ENCODE peak calls at places on chromosome 14, in five cellular contexts. B is kidney epithelial cell, N is right cardiac atrium, C is lung, V is GM12865. U is an unnamed sample.

GRCh38 chr14:72479471-72479931 is 414.4 kb downstream of the DPF3 start:
- DNase-seq in B (no peak), C (no peak), N (no peak), V (peak; percentile 83), U (no peak)

GRCh38 chr14:48584031-48584430 is 908.6 kb upstream of the MDGA2 start:
- DNase-seq in C (no peak), N (no peak), V (peak; percentile 1), B (peak; percentile 32), U (peak; percentile 5)

GRCh38 chr14:72024043-72024407 is 91.8 kb downstream of the RGS6 start:
- DNase-seq in B (peak; percentile 16), V (peak; percentile 81), N (no peak), C (no peak), U (peak; percentile 35)

GRCh38 chr14:34111505-34111904 is 160.6 kb upstream of the EGLN3 start:
- DNase-seq in C (no peak), B (no peak), N (no peak), V (no peak), U (no peak)

GRCh38 chr14:58978336-58978735 is 210.1 kb upstream of the DAAM1 start:
- DNase-seq in C (no peak), V (no peak), N (peak; percentile 68), B (no peak), U (no peak)

GRCh38 chr14:71532790-71533189 is 399.4 kb upstream of the RGS6 start:
- DNase-seq in B (no peak), C (no peak), N (no peak), V (peak; percentile 33), U (no peak)

GRCh38 chr14:91377700-91378652 is 39.6 kb downstream of the CCDC88C start:
- DNase-seq in B (no peak), C (no peak), N (no peak), V (peak; percentile 54), U (no peak)

GRCh38 chr14:67940476-67940875 is 120.9 kb downstream of the RAD51B start:
- DNase-seq in C (no peak), B (no peak), N (no peak), V (no peak), U (peak; percentile 90)

GRCh38 chr14:55780156-55780946 is 200.3 kb downstream of the KTN1 start:
- DNase-seq in N (peak; percentile 72), C (peak; percentile 63), V (peak; percentile 5), B (peak; percentile 70), U (peak; percentile 39)

GRCh38 chr14:21084988-21085853 is 13.2 kb downstream of the ZNF219 start:
- DNase-seq in N (no peak), C (peak; percentile 59), V (no peak), B (no peak), U (peak; percentile 53)

GRCh38 chr14:88834883-88835431 is 10.5 kb downstream of the TTC8 start:
- DNase-seq in B (no peak), C (no peak), V (no peak), N (no peak), U (peak; percentile 74)

GRCh38 chr14:42930058-42930457 is 1323.4 kb downstream of the LRFN5 start:
- DNase-seq in N (no peak), B (no peak), V (no peak), C (no peak), U (peak; percentile 4)

GRCh38 chr14:22002860-22003284 is 329.3 kb upstream of the OR4E1 start:
- DNase-seq in V (peak; percentile 13), B (no peak), N (no peak), C (no peak), U (no peak)

GRCh38 chr14:48970995-48971394 is 615.2 kb downstream of the RPS29 start:
- DNase-seq in C (no peak), B (no peak), N (no peak), V (no peak), U (no peak)

GRCh38 chr14:54440037-54440436 is 1.1 kb downstream of the CNIH1 start:
- DNase-seq in V (no peak), B (no peak), N (no peak), C (no peak), U (peak; percentile 44)

GRCh38 chr14:93107383-93107782 is 8.3 kb downstream of the ITPK1 start:
- DNase-seq in C (no peak), B (no peak), V (no peak), N (no peak), U (no peak)

GRCh38 chr14:68654471-68654941 is 138.4 kb downstream of the ZFP36L1 start:
- DNase-seq in N (no peak), C (no peak), V (no peak), B (no peak), U (no peak)

GRCh38 chr14:61953602-61954001 is 191.4 kb downstream of the SNAPC1 start:
- DNase-seq in B (no peak), V (no peak), C (no peak), N (no peak), U (no peak)

GRCh38 chr14:72523397-72524157 is 370.3 kb downstream of the DPF3 start:
- DNase-seq in N (no peak), C (no peak), V (no peak), B (no peak), U (peak; percentile 47)

GRCh38 chr14:93941293-93941910 is 14.3 kb downstream of the FAM181A start:
- DNase-seq in B (peak; percentile 82), C (no peak), N (no peak), V (no peak), U (peak; percentile 21)

GRCh38 chr14:98210045-98210678 is 1061.8 kb downstream of the BCL11B start:
- DNase-seq in N (no peak), B (no peak), C (no peak), V (peak; percentile 60), U (no peak)

GRCh38 chr14:52012635-52013034 is 23.3 kb downstream of the RTRAF start:
- DNase-seq in B (no peak), N (peak; percentile 69), V (no peak), C (no peak), U (peak; percentile 88)

GRCh38 chr14:37591941-37592287 is 3.1 kb downstream of the FOXA1 start:
- DNase-seq in N (no peak), C (peak; percentile 50), B (no peak), V (no peak), U (no peak)

GRCh38 chr14:37593496-37594237 is 1.4 kb downstream of the FOXA1 start:
- DNase-seq in N (no peak), C (no peak), B (no peak), V (no peak), U (no peak)

GRCh38 chr14:37594238-37594915 is 672 bp downstream of the FOXA1 start:
- DNase-seq in N (peak; percentile 50), C (peak; percentile 84), V (peak; percentile 6), B (peak; percentile 25), U (peak; percentile 82)

GRCh38 chr14:37591311-37591940 is 3.6 kb downstream of the FOXA1 start:
- DNase-seq in B (no peak), V (no peak), C (no peak), N (no peak), U (no peak)

DNA sequence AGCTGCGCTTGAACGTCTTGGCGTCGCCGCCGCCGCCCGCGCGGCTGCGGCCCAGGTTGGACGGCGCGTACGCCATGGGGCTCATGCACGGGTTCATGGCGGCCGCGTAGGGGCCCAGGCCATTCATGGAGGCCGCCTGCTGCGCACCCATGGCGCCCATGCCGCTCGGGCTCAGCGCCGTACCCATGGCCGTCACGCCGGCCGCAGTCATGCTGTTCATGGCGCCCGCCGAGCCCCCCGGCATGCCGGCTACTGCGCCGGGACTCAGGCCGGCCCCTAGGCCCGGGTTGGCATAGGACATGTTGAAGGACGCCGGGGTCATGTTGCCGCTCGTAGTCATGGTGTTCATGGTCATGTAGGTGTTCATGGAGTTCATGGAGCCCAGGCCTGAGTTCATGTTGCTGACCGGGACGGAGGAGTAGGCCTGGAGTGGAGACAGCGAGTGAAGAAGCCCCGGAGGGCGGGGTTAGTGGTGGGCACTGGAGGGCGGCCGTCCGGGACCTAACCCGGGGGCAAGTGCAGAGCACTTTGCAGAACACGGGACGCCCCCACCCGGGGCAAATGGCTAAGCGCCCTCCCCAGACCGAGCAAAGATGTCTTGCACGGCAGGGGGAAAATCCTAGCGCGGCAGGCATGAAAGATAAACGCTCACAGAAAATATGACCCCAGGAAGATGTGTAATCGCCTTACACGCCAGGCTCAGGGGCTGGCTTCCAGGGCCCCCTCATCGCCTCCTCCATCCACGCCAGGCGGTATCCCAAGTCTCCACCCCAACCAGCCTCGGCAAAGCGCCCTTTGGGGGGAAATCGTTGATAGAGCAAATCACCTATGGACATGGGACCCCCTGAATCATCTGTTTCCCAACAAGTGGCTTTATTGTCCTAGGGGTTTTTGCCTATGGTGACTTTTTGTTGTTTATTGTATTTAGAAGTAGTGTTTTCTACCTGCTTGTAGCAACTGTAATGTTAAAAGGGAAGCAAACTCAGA is 2.5 kb downstream of the FOXA1 start:
- DNase-seq in V (no peak), C (no peak), B (no peak), N (no peak), U (no peak)
- H3K4me3 ChIP-seq in V (no peak overlapping the region), C (peak overlapping the region; percentile 36), B (no peak overlapping the region), N (no peak overlapping the region), U (no peak overlapping the region)

GRCh38 chr14:76267322-76268012 is 108.5 kb upstream of the ESRRB start:
- DNase-seq in B (no peak), C (peak; percentile 67), V (no peak), N (peak; percentile 75), U (peak; percentile 42)
- H3K4me3 ChIP-seq in B (peak overlapping the region; percentile 31), C (no peak overlapping the region), V (no peak overlapping the region), N (peak overlapping the region; percentile 60), U (peak overlapping the region; percentile 34)

DNA sequence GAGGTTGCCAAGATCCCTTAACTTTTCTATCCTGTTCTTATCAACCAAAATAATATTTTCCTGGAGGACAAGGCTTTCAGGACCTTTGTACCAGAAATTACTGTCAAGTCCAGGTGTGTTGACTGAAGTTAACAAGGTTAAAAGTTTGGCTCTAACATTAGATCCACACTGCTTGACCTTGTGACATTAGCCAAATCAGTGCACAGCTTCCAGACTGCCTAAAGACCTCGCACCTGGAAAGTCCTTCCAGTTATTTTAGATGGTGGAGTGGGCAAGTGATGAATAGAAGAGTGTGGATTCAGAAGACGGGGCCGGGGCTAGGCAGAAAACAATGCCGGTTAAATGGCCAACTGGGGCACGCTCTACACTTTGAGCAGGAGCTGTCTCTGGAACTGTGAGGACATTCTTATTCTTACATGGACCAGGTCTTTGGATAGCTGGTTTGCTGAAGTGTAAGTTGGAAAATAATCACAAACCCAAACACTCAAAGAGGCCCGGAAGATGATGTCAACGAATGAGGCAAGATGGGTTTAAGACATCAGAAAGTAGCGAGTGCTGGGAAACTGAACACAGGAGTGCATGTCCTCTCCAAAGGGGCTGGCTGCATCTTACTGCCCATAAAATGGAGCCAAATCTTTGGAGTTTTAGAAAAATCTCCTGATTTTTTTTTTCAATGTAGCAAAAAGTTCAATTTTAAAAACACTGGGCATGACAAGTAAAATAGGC is 56.3 kb downstream of the NIN start:
- DNase-seq in B (no peak), N (no peak), C (no peak), V (no peak), U (peak; percentile 68)
- H3K4me3 ChIP-seq in B (no peak overlapping the region), N (no peak overlapping the region), C (no peak overlapping the region), V (no peak overlapping the region), U (no peak overlapping the region)

DNA sequence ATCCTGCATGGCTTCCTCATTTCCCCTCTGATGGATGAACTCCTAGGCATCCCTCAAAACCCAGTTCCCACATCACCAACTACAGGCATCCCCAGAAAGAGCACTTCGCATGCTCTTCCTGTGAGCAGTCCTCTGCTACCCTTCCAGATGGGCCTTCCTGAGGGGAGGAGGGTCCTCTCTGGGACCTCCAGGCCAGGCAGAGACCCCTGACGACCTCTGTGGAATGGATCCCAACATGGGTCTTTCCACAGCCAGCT is 1.9 kb downstream of the AKT1 start:
- DNase-seq in N (no peak), V (no peak), B (no peak), C (no peak), U (no peak)
- H3K4me3 ChIP-seq in N (no peak overlapping the region), V (peak overlapping the region; percentile 86), B (no peak overlapping the region), C (no peak overlapping the region), U (peak overlapping the region; percentile 6)

U was measured in fibroblast of mammary gland.